ENCODE peak calls at places on chromosomes 1 and 21, in four cellular contexts. One of them, this sample, is unnamed.

GRCh38 chr1:1325288-1326074 is 879 bp downstream of the CPTP start:
- DNase-seq in mucosa of descending colon: peak
- DNase-seq in PC-9: peak
- DNase-seq in dorsolateral prefrontal cortex: no peak
- DNase-seq in this sample: no peak

GRCh38 chr1:8563944-8564537 is 246.1 kb downstream of the SLC45A1 start:
- DNase-seq in mucosa of descending colon: no peak
- DNase-seq in PC-9: no peak
- DNase-seq in dorsolateral prefrontal cortex: no peak
- DNase-seq in this sample: no peak

GRCh38 chr1:210301254-210301955 is 27.3 kb upstream of the HHAT start:
- DNase-seq in mucosa of descending colon: no peak
- DNase-seq in PC-9: no peak
- DNase-seq in dorsolateral prefrontal cortex: no peak
- DNase-seq in this sample: no peak

GRCh38 chr1:21927531-21928237 is 9.4 kb downstream of the HSPG2 start:
- DNase-seq in mucosa of descending colon: peak
- DNase-seq in PC-9: no peak
- DNase-seq in dorsolateral prefrontal cortex: no peak
- DNase-seq in this sample: no peak

GRCh38 chr21:31659286-31660133 is at the start of gene SOD1:
- DNase-seq in mucosa of descending colon: peak
- DNase-seq in PC-9: peak
- DNase-seq in dorsolateral prefrontal cortex: peak
- DNase-seq in this sample: peak

GRCh38 chr1:44368471-44369151 is 13.6 kb upstream of the ERI3 start:
- DNase-seq in mucosa of descending colon: no peak
- DNase-seq in PC-9: no peak
- DNase-seq in dorsolateral prefrontal cortex: no peak
- DNase-seq in this sample: no peak

GRCh38 chr1:150543500-150544143 is 5.6 kb upstream of the ADAMTSL4 start:
- DNase-seq in mucosa of descending colon: no peak
- DNase-seq in PC-9: no peak
- DNase-seq in dorsolateral prefrontal cortex: no peak
- DNase-seq in this sample: no peak

GRCh38 chr1:5151481-5151880 is 497.1 kb downstream of the AJAP1 start:
- DNase-seq in mucosa of descending colon: no peak
- DNase-seq in PC-9: no peak
- DNase-seq in dorsolateral prefrontal cortex: peak
- DNase-seq in this sample: no peak

GRCh38 chr1:91894036-91894761 is 8.2 kb upstream of the TGFBR3 start:
- DNase-seq in mucosa of descending colon: no peak
- DNase-seq in PC-9: no peak
- DNase-seq in dorsolateral prefrontal cortex: no peak
- DNase-seq in this sample: no peak

GRCh38 chr1:183315987-183316758 is 102.0 kb downstream of the NMNAT2 start:
- DNase-seq in mucosa of descending colon: no peak
- DNase-seq in PC-9: no peak
- DNase-seq in dorsolateral prefrontal cortex: no peak
- DNase-seq in this sample: peak

GRCh38 chr1:68565923-68566322 is 69.0 kb upstream of the DEPDC1 start:
- DNase-seq in mucosa of descending colon: no peak
- DNase-seq in PC-9: no peak
- DNase-seq in dorsolateral prefrontal cortex: no peak
- DNase-seq in this sample: no peak

GRCh38 chr1:37037675-37038074 is 3.4 kb upstream of the GRIK3 start:
- DNase-seq in mucosa of descending colon: no peak
- DNase-seq in PC-9: no peak
- DNase-seq in dorsolateral prefrontal cortex: peak
- DNase-seq in this sample: peak

GRCh38 chr1:88462481-88463261 is 221.4 kb upstream of the PKN2 start:
- DNase-seq in mucosa of descending colon: peak
- DNase-seq in PC-9: peak
- DNase-seq in dorsolateral prefrontal cortex: peak
- DNase-seq in this sample: peak

GRCh38 chr1:33683913-33684312 is 180.0 kb upstream of the HMGB4 start:
- DNase-seq in mucosa of descending colon: no peak
- DNase-seq in PC-9: no peak
- DNase-seq in dorsolateral prefrontal cortex: peak
- DNase-seq in this sample: no peak

GRCh38 chr1:9111957-9112356 is 16.9 kb downstream of the GPR157 start:
- DNase-seq in mucosa of descending colon: no peak
- DNase-seq in PC-9: no peak
- DNase-seq in dorsolateral prefrontal cortex: no peak
- DNase-seq in this sample: no peak

GRCh38 chr21:42309753-42310213 is 5.4 kb downstream of the TFF3 start:
- DNase-seq in mucosa of descending colon: peak
- DNase-seq in PC-9: peak
- DNase-seq in dorsolateral prefrontal cortex: no peak
- DNase-seq in this sample: peak

GRCh38 chr1:165403835-165404482 is 41.0 kb downstream of the RXRG start:
- DNase-seq in mucosa of descending colon: peak
- DNase-seq in PC-9: peak
- DNase-seq in dorsolateral prefrontal cortex: no peak
- DNase-seq in this sample: peak

GRCh38 chr1:21829294-21829693 is 17.2 kb downstream of the LDLRAD2 start:
- DNase-seq in mucosa of descending colon: no peak
- DNase-seq in PC-9: no peak
- DNase-seq in dorsolateral prefrontal cortex: no peak
- DNase-seq in this sample: no peak

GRCh38 chr1:26529405-26529654 is 231 bp upstream of the RPS6KA1 start:
- DNase-seq in mucosa of descending colon: no peak
- DNase-seq in PC-9: no peak
- DNase-seq in dorsolateral prefrontal cortex: no peak
- DNase-seq in this sample: no peak

GRCh38 chr1:42933610-42934009 is 25.1 kb downstream of the SLC2A1 start:
- DNase-seq in mucosa of descending colon: no peak
- DNase-seq in PC-9: no peak
- DNase-seq in dorsolateral prefrontal cortex: no peak
- DNase-seq in this sample: no peak

GRCh38 chr1:55070291-55070690 is 30.9 kb downstream of the PCSK9 start:
- DNase-seq in mucosa of descending colon: no peak
- DNase-seq in PC-9: no peak
- DNase-seq in dorsolateral prefrontal cortex: no peak
- DNase-seq in this sample: no peak

GRCh38 chr1:86258106-86258505 is 101.5 kb upstream of the COL24A1 start:
- DNase-seq in mucosa of descending colon: no peak
- DNase-seq in PC-9: no peak
- DNase-seq in dorsolateral prefrontal cortex: no peak
- DNase-seq in this sample: no peak

GRCh38 chr1:247294282-247294681 is 37.4 kb downstream of the ZNF496 start:
- DNase-seq in mucosa of descending colon: no peak
- DNase-seq in PC-9: no peak
- DNase-seq in dorsolateral prefrontal cortex: no peak
- DNase-seq in this sample: no peak

GRCh38 chr1:203217139-203217621 is 12.3 kb downstream of the CHIT1 start:
- DNase-seq in mucosa of descending colon: no peak
- DNase-seq in PC-9: no peak
- DNase-seq in dorsolateral prefrontal cortex: no peak
- DNase-seq in this sample: no peak

GRCh38 chr1:11719313-11720032 is 16.5 kb upstream of the AGTRAP start:
- DNase-seq in mucosa of descending colon: peak
- DNase-seq in PC-9: peak
- DNase-seq in dorsolateral prefrontal cortex: peak
- DNase-seq in this sample: peak

GRCh38 chr1:204971700-204972336 is 71.2 kb upstream of the CNTN2 start:
- DNase-seq in mucosa of descending colon: no peak
- DNase-seq in PC-9: no peak
- DNase-seq in dorsolateral prefrontal cortex: no peak
- DNase-seq in this sample: no peak

GRCh38 chr1:172809751-172810150 is 150.8 kb downstream of the FASLG start:
- DNase-seq in mucosa of descending colon: no peak
- DNase-seq in PC-9: no peak
- DNase-seq in dorsolateral prefrontal cortex: no peak
- DNase-seq in this sample: no peak

GRCh38 chr1:86775395-86775794 is 71.0 kb downstream of the SH3GLB1 start:
- DNase-seq in mucosa of descending colon: no peak
- DNase-seq in PC-9: no peak
- DNase-seq in dorsolateral prefrontal cortex: no peak
- DNase-seq in this sample: no peak

GRCh38 chr1:184035719-184036516 is 1.6 kb downstream of the COLGALT2 start:
- DNase-seq in mucosa of descending colon: no peak
- DNase-seq in PC-9: no peak
- DNase-seq in dorsolateral prefrontal cortex: peak
- DNase-seq in this sample: no peak

GRCh38 chr1:192907545-192908243 is 98.9 kb downstream of the RGS2 start:
- DNase-seq in mucosa of descending colon: no peak
- DNase-seq in PC-9: no peak
- DNase-seq in dorsolateral prefrontal cortex: no peak
- DNase-seq in this sample: no peak

GRCh38 chr1:47534040-47534328 is 96.1 kb downstream of the FOXD2 start:
- DNase-seq in mucosa of descending colon: no peak
- DNase-seq in PC-9: no peak
- DNase-seq in dorsolateral prefrontal cortex: no peak
- DNase-seq in this sample: no peak

GRCh38 chr1:52668711-52669110 is 29.4 kb downstream of the COA7 start:
- DNase-seq in mucosa of descending colon: no peak
- DNase-seq in PC-9: peak
- DNase-seq in dorsolateral prefrontal cortex: no peak
- DNase-seq in this sample: no peak

GRCh38 chr1:115781343-115781742 is 12.8 kb upstream of the CASQ2 start:
- DNase-seq in mucosa of descending colon: no peak
- DNase-seq in PC-9: no peak
- DNase-seq in dorsolateral prefrontal cortex: no peak
- DNase-seq in this sample: no peak

GRCh38 chr1:80640978-80641377 is 1159.8 kb upstream of the ADGRL2 start:
- DNase-seq in mucosa of descending colon: no peak
- DNase-seq in PC-9: no peak
- DNase-seq in dorsolateral prefrontal cortex: no peak
- DNase-seq in this sample: no peak

GRCh38 chr1:65264197-65264929 is 45.0 kb upstream of the DNAJC6 start:
- DNase-seq in mucosa of descending colon: peak
- DNase-seq in PC-9: no peak
- DNase-seq in dorsolateral prefrontal cortex: peak
- DNase-seq in this sample: no peak